ENCODE peak calls at places on chromosomes 16 and 17, in eight cellular contexts. R, B, U, C, F, H, O and A are unnamed samples.

GRCh38 chr16:85916141-85916890 is 17.4 kb downstream of the IRF8 start:
- DNase-seq in F (peak; percentile 83), R (no peak), C (peak; percentile 88), H (no peak), U (no peak), O (peak; percentile 87), B (no peak), A (no peak)

GRCh38 chr16:53714080-53715050 is 10.4 kb downstream of the FTO start:
- DNase-seq in F (peak; percentile 56), R (no peak), H (no peak), B (no peak), C (no peak), O (peak; percentile 43), U (no peak), A (no peak)

GRCh38 chr16:13936596-13937081 is 16.7 kb downstream of the ERCC4 start:
- DNase-seq in O (peak; percentile 81), R (no peak), U (no peak), B (no peak), F (peak; percentile 81), C (peak; percentile 67), H (no peak), A (no peak)

GRCh38 chr17:83125515-83126274 is 46.3 kb downstream of the METRNL start:
- DNase-seq in U (no peak), C (peak; percentile 51), F (no peak), O (no peak), B (no peak), R (no peak), H (no peak), A (no peak)

GRCh38 chr17:15279011-15279477 is 13.9 kb upstream of the PMP22 start:
- DNase-seq in C (no peak), U (peak; percentile 68), R (no peak), F (peak; percentile 47), O (no peak), B (no peak), H (no peak), A (no peak)

GRCh38 chr16:11748404-11749254 is 6.0 kb upstream of the TXNDC11 start:
- DNase-seq in O (no peak), F (no peak), U (no peak), H (peak; percentile 87), C (no peak), B (no peak), R (no peak), A (no peak)

GRCh38 chr16:57598437-57598836 is 30.0 kb upstream of the ADGRG1 start:
- DNase-seq in O (no peak), H (no peak), B (no peak), F (no peak), U (no peak), C (no peak), R (no peak), A (no peak)

GRCh38 chr16:19524866-19525723 is 1.4 kb downstream of the CCP110 start:
- DNase-seq in F (no peak), O (no peak), U (no peak), B (no peak), R (no peak), C (no peak), H (peak; percentile 12), A (no peak)

GRCh38 chr17:73341350-73342056 is 29.7 kb upstream of the CDC42EP4 start:
- DNase-seq in U (no peak), C (no peak), H (no peak), F (no peak), B (no peak), O (no peak), R (no peak), A (no peak)

GRCh38 chr17:75509528-75510258 is 5.6 kb downstream of the CASKIN2 start:
- DNase-seq in R (no peak), H (no peak), O (no peak), F (no peak), B (no peak), C (no peak), U (no peak), A (no peak)

GRCh38 chr17:15475620-15476354 is 8.4 kb upstream of the CDRT4 start:
- DNase-seq in R (no peak), U (no peak), B (no peak), F (peak; percentile 83), C (no peak), O (peak; percentile 85), H (no peak), A (no peak)

GRCh38 chr17:76973040-76973439 is 104.8 kb downstream of the MGAT5B start:
- DNase-seq in C (no peak), O (no peak), F (no peak), U (no peak), H (no peak), R (no peak), B (no peak), A (no peak)

GRCh38 chr16:75376475-75376907 is 56.8 kb downstream of the CFDP1 start:
- DNase-seq in H (no peak), R (no peak), U (no peak), B (no peak), C (no peak), F (no peak), O (no peak), A (no peak)

GRCh38 chr17:38713456-38713855 is 8.4 kb downstream of the MLLT6 start:
- DNase-seq in C (no peak), U (no peak), R (no peak), O (no peak), H (no peak), B (no peak), F (no peak), A (no peak)

GRCh38 chr16:77898671-77899211 is 110.4 kb downstream of the VAT1L start:
- DNase-seq in C (no peak), O (peak; percentile 32), H (no peak), B (no peak), F (peak; percentile 17), U (no peak), R (peak; percentile 19), A (no peak)

GRCh38 chr16:70159355-70160348 is 13.9 kb upstream of the CLEC18C start:
- DNase-seq in C (no peak), H (no peak), U (no peak), B (no peak), F (no peak), O (no peak), R (no peak), A (no peak)

GRCh38 chr17:68197997-68198930 is 49.6 kb upstream of the AMZ2 start:
- DNase-seq in H (no peak), C (no peak), U (no peak), O (no peak), B (peak; percentile 15), F (no peak), R (no peak), A (no peak)

GRCh38 chr16:50619702-50620491 is 61.2 kb downstream of the SNX20 start:
- DNase-seq in R (no peak), O (no peak), F (no peak), B (no peak), H (no peak), U (no peak), C (no peak), A (no peak)

GRCh38 chr17:38654411-38655398 is 20.1 kb downstream of the EPOP start:
- DNase-seq in H (no peak), U (no peak), C (no peak), B (no peak), F (no peak), R (no peak), O (no peak), A (no peak)

GRCh38 chr16:75305364-75306101 is 54.1 kb upstream of the BCAR1 start:
- DNase-seq in R (peak; percentile 100), U (peak; percentile 99), B (no peak), C (peak; percentile 78), F (peak; percentile 100), O (peak; percentile 99), H (no peak), A (no peak)

GRCh38 chr16:89489731-89490385 is 503 bp downstream of the ANKRD11 start:
- DNase-seq in O (no peak), C (no peak), B (peak; percentile 48), H (no peak), R (no peak), F (no peak), U (no peak), A (no peak)

GRCh38 chr16:89491974-89492687 is 1.8 kb upstream of the ANKRD11 start:
- DNase-seq in O (no peak), C (no peak), B (no peak), H (no peak), R (no peak), F (no peak), U (no peak), A (no peak)

GRCh38 chr16:89490386-89491237 is at the start of gene ANKRD11:
- DNase-seq in B (peak; percentile 95), O (peak; percentile 100), R (peak; percentile 99), U (peak; percentile 98), C (peak; percentile 100), H (peak; percentile 96), F (peak; percentile 100), A (peak; percentile 99)

GRCh38 chr16:89489040-89489721 is 1.2 kb downstream of the ANKRD11 start:
- DNase-seq in F (peak; percentile 98), O (peak; percentile 98), R (peak; percentile 72), U (peak; percentile 87), H (peak; percentile 81), B (peak; percentile 74), C (peak; percentile 85), A (peak; percentile 64)

DNA sequence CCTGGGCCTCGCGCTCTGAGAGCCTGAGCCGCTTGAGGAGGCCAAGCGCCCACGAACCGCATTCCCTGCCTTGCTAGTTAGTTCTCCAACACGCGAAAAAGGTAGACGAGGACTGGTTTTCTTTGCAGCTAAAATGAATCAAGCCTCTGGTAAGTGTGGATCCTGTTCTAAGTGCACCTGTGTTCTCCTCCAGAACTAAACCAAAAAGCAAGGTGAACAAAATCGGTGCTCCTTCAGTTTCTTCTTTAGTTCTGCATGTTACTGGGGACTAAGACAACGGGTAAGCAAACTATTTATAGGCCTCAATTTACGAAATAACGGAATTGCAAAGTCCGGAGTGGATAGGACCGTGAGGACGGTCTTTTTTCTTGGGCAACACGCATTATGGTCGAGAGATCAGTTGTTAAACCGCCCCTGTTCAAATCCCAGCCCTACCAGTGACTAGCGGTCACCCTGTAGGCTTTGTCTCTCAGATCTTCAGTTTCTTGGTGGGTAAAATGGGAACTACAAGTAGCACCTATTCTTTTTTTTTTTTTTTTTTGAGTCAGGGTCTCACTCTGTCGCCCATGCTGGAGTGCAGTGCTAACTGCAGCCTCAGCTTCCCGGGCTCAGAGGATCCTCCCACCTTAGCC is 993 bp upstream of the ANKRD11 start:
- DNase-seq in B (no peak), C (no peak), O (no peak), R (no peak), H (no peak), F (peak; percentile 43), U (no peak), A (no peak)
- TF ChIP-seq CTCF in B (peak; percentile 13), C (no peak), O (peak; percentile 17), R (no peak), H (no peak), F (peak; percentile 12), U (no peak), A (no peak)

GRCh38 chr16:30637952-30638351 is 12.8 kb upstream of the PRR14 start:
- DNase-seq in U (no peak), O (peak; percentile 58), B (no peak), H (peak; percentile 46), C (no peak), R (peak; percentile 44), F (peak; percentile 67), A (no peak)
- TF ChIP-seq CTCF in U (peak; percentile 57), O (peak; percentile 60), B (peak; percentile 43), H (peak; percentile 53), C (peak; percentile 12), R (peak; percentile 56), F (peak; percentile 67), A (no peak)

GRCh38 chr16:82846806-82847205 is 220.0 kb downstream of the CDH13 start:
- DNase-seq in C (no peak), H (no peak), R (no peak), F (no peak), U (no peak), B (no peak), O (no peak), A (no peak)
- TF ChIP-seq CTCF in C (no peak), H (no peak), R (no peak), F (no peak), U (no peak), B (no peak), O (no peak), A (no peak)

GRCh38 chr17:916315-916714 is 63.3 kb downstream of the NXN start:
- DNase-seq in F (no peak), B (no peak), C (no peak), U (no peak), O (no peak), H (no peak), R (no peak), A (no peak)
- TF ChIP-seq CTCF in F (peak; percentile 4), B (no peak), C (no peak), U (no peak), O (no peak), H (no peak), R (no peak), A (no peak)